ENCODE peak calls at places on chromosomes 12 and 14, in seven cellular contexts. K is PC-9; C is stomach; J is naive thymus-derived CD4-positive, alpha-beta T cell; D is brain microvascular endothelial cell; H is RWPE1; G is colonic mucosa. O is an unnamed sample.

GRCh38 chr14:99744199-99744872 is 48.9 kb upstream of the EML1 start:
- DNase-seq in K (no peak), C (no peak), J (no peak), D (no peak), H (no peak), G (no peak), O (no peak)

GRCh38 chr12:123519151-123520001 is 14.1 kb downstream of the RILPL1 start:
- DNase-seq in K (peak; percentile 92), C (no peak), J (no peak), D (peak; percentile 89), H (peak; percentile 94), G (no peak), O (peak; percentile 58)

GRCh38 chr12:58563621-58564020 is 356.7 kb downstream of the LRIG3 start:
- DNase-seq in K (no peak), C (no peak), J (no peak), D (no peak), H (no peak), G (no peak), O (no peak)

GRCh38 chr12:113276306-113276705 is 55.0 kb downstream of the TPCN1 start:
- DNase-seq in K (no peak), C (no peak), J (no peak), D (no peak), H (no peak), G (no peak), O (peak; percentile 58)

GRCh38 chr14:96189288-96189711 is 15.3 kb upstream of the BDKRB2 start:
- DNase-seq in K (no peak), C (no peak), J (no peak), D (peak; percentile 32), H (no peak), G (no peak), O (no peak)

GRCh38 chr12:34298971-34299801 is 276.9 kb downstream of the ALG10 start:
- DNase-seq in K (no peak), C (no peak), J (no peak), D (no peak), H (no peak), G (no peak), O (no peak)

GRCh38 chr14:63614964-63615363 is 26.7 kb downstream of the WDR89 start:
- DNase-seq in K (no peak), C (no peak), J (no peak), D (peak; percentile 41), H (no peak), G (no peak), O (no peak)

GRCh38 chr12:87112946-87113345 is 856.8 kb upstream of the MGAT4C start:
- DNase-seq in K (no peak), C (no peak), J (no peak), D (no peak), H (no peak), G (no peak), O (no peak)

GRCh38 chr12:28802706-28803438 is 346.2 kb upstream of the FAR2 start:
- DNase-seq in K (no peak), C (no peak), J (no peak), D (no peak), H (no peak), G (no peak), O (no peak)

GRCh38 chr12:50732591-50732990 is 31.3 kb upstream of the ATF1 start:
- DNase-seq in K (peak; percentile 47), C (no peak), J (no peak), D (peak; percentile 89), H (peak; percentile 55), G (no peak), O (peak; percentile 79)

GRCh38 chr12:81079280-81080076 is 1.6 kb downstream of the ACSS3 start:
- DNase-seq in K (no peak), C (no peak), J (no peak), D (no peak), H (no peak), G (no peak), O (no peak)

GRCh38 chr12:111773801-111774551 is 7.2 kb downstream of the ALDH2 start:
- DNase-seq in K (no peak), C (peak; percentile 80), J (no peak), D (no peak), H (peak; percentile 64), G (peak; percentile 89), O (peak; percentile 40)

GRCh38 chr12:106519587-106519986 is 63.2 kb upstream of the RFX4 start:
- DNase-seq in K (no peak), C (no peak), J (no peak), D (no peak), H (no peak), G (no peak), O (no peak)

GRCh38 chr12:104521731-104522130 is 65.0 kb downstream of the CHST11 start:
- DNase-seq in K (no peak), C (no peak), J (no peak), D (no peak), H (no peak), G (no peak), O (peak; percentile 58)

GRCh38 chr12:118633071-118633470 is 256.7 kb downstream of the SUDS3 start:
- DNase-seq in K (no peak), C (no peak), J (no peak), D (no peak), H (no peak), G (no peak), O (no peak)

GRCh38 chr14:24262821-24263733 is at the start of gene TGM1:
- DNase-seq in K (peak; percentile 29), C (no peak), J (no peak), D (no peak), H (peak; percentile 30), G (no peak), O (no peak)

GRCh38 chr12:116389990-116390655 is 112.6 kb upstream of the MED13L start:
- DNase-seq in K (peak; percentile 63), C (no peak), J (no peak), D (peak; percentile 93), H (peak; percentile 93), G (no peak), O (no peak)

GRCh38 chr12:6736754-6737153 is 12.9 kb downstream of the COPS7A start:
- DNase-seq in K (no peak), C (no peak), J (no peak), D (no peak), H (no peak), G (no peak), O (no peak)

GRCh38 chr14:68955164-68955921 is 23.8 kb downstream of the ACTN1 start:
- DNase-seq in K (no peak), C (no peak), J (no peak), D (no peak), H (no peak), G (no peak), O (no peak)

GRCh38 chr14:96053600-96054381 is 14.6 kb downstream of the C14orf132 start:
- DNase-seq in K (no peak), C (no peak), J (no peak), D (peak; percentile 98), H (no peak), G (peak; percentile 38), O (no peak)

GRCh38 chr14:104919993-104920315 is 4.7 kb upstream of the PLD4 start:
- DNase-seq in K (no peak), C (no peak), J (no peak), D (no peak), H (no peak), G (no peak), O (no peak)

GRCh38 chr12:5588231-5588995 is 156.5 kb downstream of the NTF3 start:
- DNase-seq in K (no peak), C (no peak), J (no peak), D (no peak), H (no peak), G (no peak), O (no peak)

GRCh38 chr12:13973981-13974380 is 7.4 kb downstream of the GRIN2B start:
- DNase-seq in K (no peak), C (peak; percentile 36), J (no peak), D (no peak), H (no peak), G (no peak), O (no peak)

GRCh38 chr14:50598765-50599164 is 38.8 kb downstream of the ATL1 start:
- DNase-seq in K (no peak), C (no peak), J (no peak), D (no peak), H (no peak), G (no peak), O (no peak)

GRCh38 chr14:50601405-50601804 is 41.5 kb downstream of the ATL1 start:
- DNase-seq in K (no peak), C (no peak), J (no peak), D (no peak), H (peak; percentile 28), G (no peak), O (no peak)

GRCh38 chr14:50599700-50600444 is 39.9 kb downstream of the ATL1 start:
- DNase-seq in K (no peak), C (no peak), J (peak; percentile 12), D (peak; percentile 31), H (peak; percentile 55), G (no peak), O (no peak)

GRCh38 chr14:50602035-50602434 is 42.1 kb downstream of the ATL1 start:
- DNase-seq in K (no peak), C (no peak), J (no peak), D (no peak), H (no peak), G (no peak), O (no peak)

GRCh38 chr14:50600849-50601248 is 40.9 kb downstream of the ATL1 start:
- DNase-seq in K (no peak), C (peak; percentile 27), J (no peak), D (no peak), H (no peak), G (no peak), O (no peak)
- H3K27ac ChIP-seq in K (no peak overlapping the region), C (no peak overlapping the region), J (no peak overlapping the region), D (no peak overlapping the region), H (peak overlapping the region; percentile 71), G (no peak overlapping the region), O (no peak overlapping the region)

GRCh38 chr14:67934087-67934486 is 114.5 kb downstream of the RAD51B start:
- DNase-seq in K (no peak), C (no peak), J (peak; percentile 43), D (peak; percentile 55), H (peak; percentile 70), G (no peak), O (peak; percentile 24)
- H3K27ac ChIP-seq in K (no peak overlapping the region), C (no peak overlapping the region), J (peak overlapping the region; percentile 10), D (no peak overlapping the region), H (no peak overlapping the region), G (no peak overlapping the region), O (no peak overlapping the region)

DNA sequence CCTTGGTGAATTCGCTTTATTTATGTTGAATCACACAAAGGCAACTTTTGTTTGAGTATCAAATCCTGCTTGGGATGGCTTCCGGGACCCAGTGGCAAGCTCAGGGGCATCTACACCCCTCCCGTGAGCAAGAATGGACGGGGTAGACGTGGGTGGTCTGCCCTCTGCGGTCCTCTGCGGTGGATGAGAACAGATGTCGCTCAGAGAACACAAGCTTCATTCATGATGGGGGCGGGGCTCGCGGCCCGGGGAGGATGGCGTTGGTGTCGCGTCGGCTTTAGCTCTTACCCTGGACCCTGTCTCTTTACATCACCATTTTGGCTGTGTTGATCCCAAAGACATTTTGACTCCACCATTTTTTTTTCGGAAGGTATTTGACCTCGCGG is 158.5 kb upstream of the RTL1 start:
- DNase-seq in K (no peak), C (no peak), J (no peak), D (no peak), H (no peak), G (no peak), O (no peak)
- H3K27ac ChIP-seq in K (no peak overlapping the region), C (no peak overlapping the region), J (no peak overlapping the region), D (no peak overlapping the region), H (no peak overlapping the region), G (no peak overlapping the region), O (no peak overlapping the region)

DNA sequence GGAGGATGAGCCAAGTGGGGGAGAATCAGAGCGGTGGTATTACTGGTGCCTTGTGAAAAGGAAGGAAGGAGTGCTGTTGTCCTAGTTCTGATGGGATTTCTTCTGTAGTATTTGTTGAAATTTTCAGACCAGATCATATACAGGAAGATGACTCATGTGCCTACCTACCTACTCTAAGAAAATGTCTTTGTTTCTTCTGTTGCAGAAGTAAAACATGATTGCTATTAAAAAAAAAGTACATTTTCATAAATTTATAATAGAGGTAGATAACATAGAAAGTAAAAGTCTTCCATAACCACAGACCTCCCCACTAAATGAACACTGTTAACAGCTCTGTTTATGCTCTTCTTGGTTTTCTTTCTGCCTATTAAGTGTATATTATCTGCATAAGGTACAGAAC is 26.9 kb downstream of the SAMD4A start:
- DNase-seq in K (no peak), C (no peak), J (no peak), D (no peak), H (peak; percentile 36), G (no peak), O (no peak)
- H3K27ac ChIP-seq in K (peak overlapping the region; percentile 18), C (no peak overlapping the region), J (no peak overlapping the region), D (no peak overlapping the region), H (no peak overlapping the region), G (no peak overlapping the region), O (no peak overlapping the region)